ENCODE peak calls at places on chromosome X, in six cellular contexts. F is GM23338; H is aorta; Q is activated CD4-positive, alpha-beta T cell treated with anti-CD3 and anti-CD28 coated beads for 36 hours; J is stimulated activated naive CD8-positive, alpha-beta T cell treated with anti-CD3 and anti-CD28 coated beads, Interleukin-15, Interleukin-2, amounts not matched to agents 100 U/mL and 50 U/mL, for 24 hours; I is left lobe of liver. Z is an unnamed sample.

GRCh38 chrX:8030361-8030760 is 103.1 kb upstream of the PNPLA4 start:
- ATAC-seq in F (no peak), H (no peak), Q (no peak), J (no peak), I (no peak), Z (no peak)

GRCh38 chrX:10634681-10635161 is 14.3 kb upstream of the MID1 start:
- ATAC-seq in F (no peak), H (no peak), Q (no peak), J (no peak), I (no peak), Z (no peak)

GRCh38 chrX:136608295-136608933 is 39.5 kb upstream of the CD40LG start:
- ATAC-seq in F (peak), H (no peak), Q (peak), J (peak), I (peak), Z (peak)

GRCh38 chrX:148574247-148574973 is 74.0 kb downstream of the AFF2 start:
- ATAC-seq in F (no peak), H (no peak), Q (no peak), J (no peak), I (no peak), Z (no peak)

GRCh38 chrX:137212078-137212632 is 178.4 kb upstream of the GPR101 start:
- ATAC-seq in F (peak), H (no peak), Q (no peak), J (no peak), I (no peak), Z (no peak)

GRCh38 chrX:21658746-21659145 is 616 bp upstream of the KLHL34 start:
- ATAC-seq in F (peak), H (no peak), Q (peak), J (no peak), I (peak), Z (no peak)

GRCh38 chrX:119755981-119756533 is 2.3 kb upstream of the SOWAHD start:
- ATAC-seq in F (no peak), H (no peak), Q (peak), J (peak), I (no peak), Z (peak)

GRCh38 chrX:139967300-139967699 is 2.0 kb upstream of the CXorf66 start:
- ATAC-seq in F (no peak), H (no peak), Q (no peak), J (no peak), I (peak), Z (no peak)

GRCh38 chrX:46211079-46211478 is 334.1 kb downstream of the ZNF674 start:
- ATAC-seq in F (no peak), H (no peak), Q (no peak), J (no peak), I (no peak), Z (no peak)

GRCh38 chrX:21479695-21480280 is 105.6 kb downstream of the CNKSR2 start:
- ATAC-seq in F (peak), H (peak), Q (peak), J (peak), I (peak), Z (peak)